ENCODE peak calls at places on chromosomes 7 and 10, in eight cellular contexts. X, B, D, S, Y, O, L and Z are unnamed samples.

GRCh38 chr10:122188706-122189105 is 82.4 kb upstream of the BTBD16 start:
- DNase-seq in X (no peak), B (no peak), D (no peak), S (peak), Y (no peak), O (no peak), L (no peak), Z (no peak)

GRCh38 chr7:3998060-3998459 is 684.0 kb upstream of the FOXK1 start:
- DNase-seq in X (no peak), B (no peak), D (no peak), S (no peak), Y (no peak), O (no peak), L (no peak), Z (no peak)

GRCh38 chr7:138170298-138170697 is 94.0 kb downstream of the AKR1D1 start:
- DNase-seq in X (no peak), B (no peak), D (no peak), S (no peak), Y (no peak), O (no peak), L (no peak), Z (no peak)

GRCh38 chr7:65239707-65240352 is 133.8 kb upstream of the ZNF92 start:
- DNase-seq in X (peak), B (peak), D (no peak), S (no peak), Y (no peak), O (no peak), L (no peak), Z (no peak)

GRCh38 chr10:108561649-108562048 is 1361.7 kb downstream of the XPNPEP1 start:
- DNase-seq in X (no peak), B (peak), D (no peak), S (no peak), Y (no peak), O (no peak), L (no peak), Z (no peak)

GRCh38 chr10:66980276-66980675 is 54.4 kb downstream of the LRRTM3 start:
- DNase-seq in X (no peak), B (no peak), D (no peak), S (no peak), Y (no peak), O (no peak), L (no peak), Z (no peak)

GRCh38 chr7:69567790-69568189 is 30.5 kb upstream of the AUTS2 start:
- DNase-seq in X (no peak), B (no peak), D (no peak), S (no peak), Y (no peak), O (no peak), L (no peak), Z (no peak)

GRCh38 chr10:31359979-31360378 is 41.0 kb downstream of the ZEB1 start:
- DNase-seq in X (no peak), B (peak), D (no peak), S (no peak), Y (no peak), O (no peak), L (no peak), Z (no peak)

GRCh38 chr10:36462194-36462593 is 663.2 kb upstream of the ANKRD30A start:
- DNase-seq in X (no peak), B (no peak), D (no peak), S (no peak), Y (no peak), O (no peak), L (no peak), Z (no peak)

GRCh38 chr7:30168800-30169584 is 34.2 kb downstream of the MTURN start:
- DNase-seq in X (peak), B (peak), D (no peak), S (no peak), Y (no peak), O (no peak), L (no peak), Z (no peak)

GRCh38 chr10:31353574-31353973 is 34.6 kb downstream of the ZEB1 start:
- DNase-seq in X (no peak), B (peak), D (no peak), S (no peak), Y (no peak), O (no peak), L (no peak), Z (no peak)

GRCh38 chr10:60446070-60446833 is 56.6 kb upstream of the ANK3 start:
- DNase-seq in X (no peak), B (peak), D (no peak), S (no peak), Y (no peak), O (no peak), L (no peak), Z (no peak)

GRCh38 chr10:95214793-95215192 is 20.8 kb downstream of the ACSM6 start:
- DNase-seq in X (no peak), B (peak), D (no peak), S (no peak), Y (no peak), O (no peak), L (no peak), Z (no peak)

GRCh38 chr10:89332092-89332633 is 4.4 kb downstream of the IFIT3 start:
- DNase-seq in X (no peak), B (peak), D (no peak), S (no peak), Y (peak), O (no peak), L (no peak), Z (no peak)

GRCh38 chr7:131164025-131164899 is 163.4 kb upstream of the MKLN1 start:
- DNase-seq in X (no peak), B (peak), D (no peak), S (no peak), Y (no peak), O (no peak), L (no peak), Z (no peak)

GRCh38 chr7:83476501-83476900 is 172.4 kb downstream of the SEMA3E start:
- DNase-seq in X (no peak), B (no peak), D (no peak), S (peak), Y (no peak), O (no peak), L (no peak), Z (no peak)

GRCh38 chr7:32093415-32094408 is 23.5 kb upstream of the PDE1C start:
- DNase-seq in X (no peak), B (peak), D (no peak), S (peak), Y (no peak), O (no peak), L (no peak), Z (no peak)

GRCh38 chr7:38274493-38274892 is 1.1 kb upstream of the TARP start:
- DNase-seq in X (no peak), B (no peak), D (no peak), S (no peak), Y (no peak), O (no peak), L (no peak), Z (no peak)

GRCh38 chr7:14381306-14381705 is 391.8 kb upstream of the ETV1 start:
- DNase-seq in X (no peak), B (peak), D (no peak), S (no peak), Y (no peak), O (no peak), L (no peak), Z (no peak)

GRCh38 chr10:51251110-51251509 is 176.8 kb downstream of the PRKG1 start:
- DNase-seq in X (no peak), B (peak), D (no peak), S (no peak), Y (no peak), O (no peak), L (no peak), Z (no peak)

GRCh38 chr10:71467161-71467560 is 70.4 kb downstream of the CDH23 start:
- DNase-seq in X (no peak), B (no peak), D (no peak), S (no peak), Y (no peak), O (no peak), L (no peak), Z (no peak)

GRCh38 chr7:70710011-70710480 is 421.9 kb upstream of the GALNT17 start:
- DNase-seq in X (no peak), B (peak), D (no peak), S (peak), Y (no peak), O (no peak), L (no peak), Z (no peak)

GRCh38 chr7:137981668-137982067 is 20.2 kb downstream of the CREB3L2 start:
- DNase-seq in X (no peak), B (no peak), D (no peak), S (no peak), Y (no peak), O (no peak), L (no peak), Z (no peak)

GRCh38 chr10:33559105-33559504 is 224.6 kb upstream of the NRP1 start:
- DNase-seq in X (no peak), B (peak), D (no peak), S (no peak), Y (no peak), O (no peak), L (no peak), Z (no peak)

GRCh38 chr10:70783056-70783684 is 2.0 kb downstream of the TBATA start:
- DNase-seq in X (no peak), B (no peak), D (no peak), S (no peak), Y (no peak), O (no peak), L (no peak), Z (no peak)

GRCh38 chr7:98284335-98285036 is 3.0 kb downstream of the BRI3 start:
- DNase-seq in X (no peak), B (peak), D (no peak), S (peak), Y (no peak), O (peak), L (no peak), Z (no peak)

GRCh38 chr10:76055963-76056362 is 624.5 kb downstream of the LRMDA start:
- DNase-seq in X (no peak), B (no peak), D (no peak), S (no peak), Y (no peak), O (no peak), L (no peak), Z (no peak)

GRCh38 chr10:61942997-61943457 is 41.5 kb downstream of the ARID5B start:
- DNase-seq in X (no peak), B (peak), D (no peak), S (no peak), Y (no peak), O (no peak), L (no peak), Z (no peak)

GRCh38 chr7:75888464-75889222 is 9.8 kb downstream of the RHBDD2 start:
- DNase-seq in X (no peak), B (peak), D (no peak), S (peak), Y (no peak), O (peak), L (no peak), Z (no peak)

GRCh38 chr7:120053390-120053961 is 219.5 kb upstream of the KCND2 start:
- DNase-seq in X (no peak), B (peak), D (no peak), S (no peak), Y (no peak), O (no peak), L (no peak), Z (no peak)

GRCh38 chr7:38393874-38394273 is 120.4 kb upstream of the TARP start:
- DNase-seq in X (no peak), B (no peak), D (no peak), S (no peak), Y (no peak), O (no peak), L (no peak), Z (no peak)

GRCh38 chr10:43846187-43846680 is 197.6 kb upstream of the ZNF32 start:
- DNase-seq in X (no peak), B (peak), D (peak), S (no peak), Y (no peak), O (no peak), L (peak), Z (no peak)

GRCh38 chr7:130845581-130846085 is 111.6 kb upstream of the KLF14 start:
- DNase-seq in X (no peak), B (peak), D (no peak), S (no peak), Y (no peak), O (no peak), L (no peak), Z (no peak)